ENCODE peak calls at places on chromosome 2, in eight cellular contexts. V is CD8-positive, alpha-beta T cell; D is lower lobe of right lung; G is right lobe of liver; I is SK-N-SH; Y is astrocyte of the spinal cord; E is foreskin fibroblast; Z is lung. W is an unnamed sample.

GRCh38 chr2:57407742-57408343 is 638.8 kb upstream of the VRK2 start:
- DNase-seq in V (no peak), D (no peak), G (no peak), I (no peak), Y (no peak), E (no peak), Z (no peak), W (peak; percentile 28)

GRCh38 chr2:241887806-241888522 is 18.4 kb downstream of the RTP5 start:
- DNase-seq in V (no peak), D (no peak), G (no peak), I (no peak), Y (no peak), E (no peak), Z (no peak), W (no peak)

GRCh38 chr2:119223521-119224390 is at the start of gene STEAP3:
- DNase-seq in V (no peak), D (peak; percentile 82), G (peak; percentile 97), I (peak; percentile 93), Y (peak; percentile 62), E (peak; percentile 87), Z (peak; percentile 77), W (peak; percentile 42)

GRCh38 chr2:224126001-224126400 is 86.9 kb upstream of the SERPINE2 start:
- DNase-seq in V (no peak), D (no peak), G (no peak), I (no peak), Y (no peak), E (peak; percentile 42), Z (no peak), W (no peak)

GRCh38 chr2:24855703-24856102 is 62.5 kb downstream of the CENPO start:
- DNase-seq in V (no peak), D (no peak), G (no peak), I (no peak), Y (peak; percentile 61), E (peak; percentile 90), Z (no peak), W (peak; percentile 67)

GRCh38 chr2:27241761-27242613 is 20.9 kb downstream of the SLC30A3 start:
- DNase-seq in V (no peak), D (no peak), G (no peak), I (no peak), Y (no peak), E (no peak), Z (no peak), W (no peak)

GRCh38 chr2:234917245-234917975 is 34.4 kb upstream of the SH3BP4 start:
- DNase-seq in V (no peak), D (no peak), G (no peak), I (no peak), Y (no peak), E (peak; percentile 14), Z (no peak), W (peak; percentile 15)

GRCh38 chr2:212052412-212053159 is 486.0 kb downstream of the ERBB4 start:
- DNase-seq in V (no peak), D (no peak), G (no peak), I (no peak), Y (peak; percentile 78), E (peak; percentile 46), Z (no peak), W (peak; percentile 85)

GRCh38 chr2:45004569-45005181 is 4.6 kb downstream of the SIX2 start:
- DNase-seq in V (no peak), D (no peak), G (no peak), I (no peak), Y (no peak), E (peak; percentile 30), Z (no peak), W (no peak)

GRCh38 chr2:208213508-208214120 is 23.8 kb upstream of the C2orf80 start:
- DNase-seq in V (no peak), D (no peak), G (no peak), I (no peak), Y (no peak), E (no peak), Z (no peak), W (peak; percentile 11)

GRCh38 chr2:223488814-223489213 is 113.3 kb downstream of the SCG2 start:
- DNase-seq in V (no peak), D (no peak), G (no peak), I (peak; percentile 69), Y (peak; percentile 45), E (peak; percentile 68), Z (no peak), W (peak; percentile 62)

GRCh38 chr2:130380096-130380934 is 24.5 kb downstream of the PTPN18 start:
- DNase-seq in V (no peak), D (no peak), G (no peak), I (no peak), Y (no peak), E (no peak), Z (no peak), W (no peak)

GRCh38 chr2:130381145-130381544 is 25.3 kb downstream of the PTPN18 start:
- DNase-seq in V (no peak), D (no peak), G (no peak), I (no peak), Y (no peak), E (no peak), Z (no peak), W (no peak)

GRCh38 chr2:130385709-130386108 is 29.9 kb downstream of the PTPN18 start:
- DNase-seq in V (no peak), D (no peak), G (no peak), I (no peak), Y (no peak), E (no peak), Z (no peak), W (no peak)

GRCh38 chr2:130381619-130382018 is 25.8 kb downstream of the PTPN18 start:
- DNase-seq in V (no peak), D (no peak), G (no peak), I (no peak), Y (no peak), E (no peak), Z (no peak), W (no peak)

GRCh38 chr2:130382313-130382917 is 26.6 kb downstream of the PTPN18 start:
- DNase-seq in V (no peak), D (no peak), G (peak; percentile 35), I (no peak), Y (no peak), E (no peak), Z (no peak), W (no peak)
- H3K4me3 ChIP-seq in V (no peak overlapping the region), D (no peak overlapping the region), G (no peak overlapping the region), I (no peak overlapping the region), Y (no peak overlapping the region), E (no peak overlapping the region), Z (no peak overlapping the region), W (no peak overlapping the region)

DNA sequence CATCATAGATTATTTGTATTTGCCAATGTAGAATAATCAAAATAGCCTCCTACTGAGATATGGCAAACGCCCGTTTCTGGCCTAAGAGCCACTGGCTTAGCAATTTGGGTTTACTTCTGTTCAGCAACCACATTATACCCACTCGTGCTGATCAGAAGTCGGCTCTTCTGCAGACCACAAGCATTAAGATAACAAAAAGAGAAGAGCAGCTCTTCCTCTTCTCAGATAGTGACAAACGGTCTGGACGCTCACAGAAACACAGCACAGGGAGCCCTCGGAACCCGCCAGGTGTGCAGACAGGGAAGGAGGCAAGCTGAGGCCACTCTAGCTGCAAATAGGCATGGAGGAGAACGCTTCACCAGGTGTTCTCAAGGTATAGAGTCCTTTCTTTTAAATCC is 164.0 kb downstream of the HDAC4 start:
- DNase-seq in V (no peak), D (no peak), G (no peak), I (no peak), Y (no peak), E (no peak), Z (no peak), W (no peak)
- TF ChIP-seq CTCF in V (no peak), D (no peak), G (no peak), I (no peak), Y (no peak), E (no peak), Z (no peak), W (no peak)

GRCh38 chr2:217398101-217398500 is 538.2 kb upstream of the TNP1 start:
- DNase-seq in V (no peak), D (no peak), G (no peak), I (no peak), Y (no peak), E (no peak), Z (no peak), W (no peak)

GRCh38 chr2:217396586-217396985 is 536.7 kb upstream of the TNP1 start:
- DNase-seq in V (no peak), D (no peak), G (no peak), I (no peak), Y (no peak), E (no peak), Z (no peak), W (no peak)

GRCh38 chr2:217396165-217396564 is 536.3 kb upstream of the TNP1 start:
- DNase-seq in V (no peak), D (no peak), G (no peak), I (no peak), Y (peak; percentile 15), E (no peak), Z (no peak), W (no peak)

GRCh38 chr2:217398860-217399259 is 539.0 kb upstream of the TNP1 start:
- DNase-seq in V (no peak), D (no peak), G (no peak), I (peak; percentile 10), Y (no peak), E (no peak), Z (no peak), W (no peak)

DNA sequence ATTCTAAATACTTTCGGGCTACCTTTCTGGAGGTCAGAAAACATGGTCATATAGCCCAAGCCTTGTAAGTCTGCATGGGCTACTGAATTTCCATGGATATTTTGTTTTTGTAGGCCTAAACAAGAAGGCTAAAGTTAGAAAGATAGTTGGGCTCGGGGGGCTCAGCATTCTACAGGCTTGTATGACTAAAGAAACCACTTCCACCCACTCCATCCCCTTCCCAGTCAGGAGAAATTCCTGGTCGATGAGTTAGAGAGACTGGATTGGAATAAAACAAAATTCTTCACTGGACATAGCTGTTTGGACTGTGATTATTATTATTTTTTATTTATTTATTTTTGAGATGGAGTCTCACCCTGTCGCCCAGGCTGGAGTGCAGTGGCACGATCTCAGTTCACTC is 539.4 kb upstream of the TNP1 start:
- DNase-seq in V (no peak), D (no peak), G (no peak), I (no peak), Y (peak; percentile 57), E (peak; percentile 31), Z (no peak), W (no peak)
- H3K4me3 ChIP-seq in V (no peak overlapping the region), D (no peak overlapping the region), G (no peak overlapping the region), I (no peak overlapping the region), Y (no peak overlapping the region), E (no peak overlapping the region), Z (no peak overlapping the region), W (no peak overlapping the region)

GRCh38 chr2:170823800-170824153 is 7.1 kb downstream of the GAD1 start:
- DNase-seq in V (no peak), D (no peak), G (no peak), I (no peak), Y (no peak), E (no peak), Z (no peak), W (no peak)

GRCh38 chr2:170822885-170823799 is 6.5 kb downstream of the GAD1 start:
- DNase-seq in V (no peak), D (no peak), G (no peak), I (peak; percentile 71), Y (no peak), E (peak; percentile 38), Z (no peak), W (no peak)

GRCh38 chr2:170820647-170821630 is 4.3 kb downstream of the GAD1 start:
- DNase-seq in V (no peak), D (no peak), G (no peak), I (no peak), Y (no peak), E (no peak), Z (no peak), W (no peak)

GRCh38 chr2:170821631-170822291 is 5.1 kb downstream of the GAD1 start:
- DNase-seq in V (no peak), D (no peak), G (no peak), I (no peak), Y (no peak), E (no peak), Z (no peak), W (no peak)

GRCh38 chr2:170822292-170822884 is 5.7 kb downstream of the GAD1 start:
- DNase-seq in V (no peak), D (no peak), G (no peak), I (peak; percentile 79), Y (no peak), E (peak; percentile 26), Z (no peak), W (no peak)
- TF ChIP-seq CTCF in V (peak; percentile 13), D (peak; percentile 16), G (peak; percentile 32), I (peak; percentile 55), Y (peak; percentile 41), E (no peak), Z (no peak), W (no peak)

W was measured in choroid plexus epithelial cell.